ENCODE peak calls at places on chromosome 3, in five cellular contexts. R is HT-29, X is aorta, O is GM04504, D is AG04450. P is an unnamed sample.

GRCh38 chr3:179450901-179451334 is 352 bp downstream of the GNB4 start:
- DNase-seq in R (no peak), X (no peak), O (no peak), D (no peak), P (no peak)

GRCh38 chr3:14508505-14508819 is 31.7 kb downstream of the GRIP2 start:
- DNase-seq in R (no peak), X (no peak), O (no peak), D (no peak), P (no peak)

GRCh38 chr3:14377838-14378169 is 24.6 kb upstream of the SLC6A6 start:
- DNase-seq in R (no peak), X (peak), O (no peak), D (no peak), P (no peak)

GRCh38 chr3:11536132-11536935 is 107.4 kb downstream of the VGLL4 start:
- DNase-seq in R (no peak), X (no peak), O (no peak), D (no peak), P (no peak)

GRCh38 chr3:106206165-106206564 is 337.4 kb upstream of the CBLB start:
- DNase-seq in R (no peak), X (no peak), O (peak), D (no peak), P (no peak)

GRCh38 chr3:54857343-54857742 is 70.5 kb downstream of the LRTM1 start:
- DNase-seq in R (no peak), X (no peak), O (no peak), D (no peak), P (no peak)

GRCh38 chr3:8793242-8793641 is 23.8 kb upstream of the OXTR start:
- DNase-seq in R (no peak), X (no peak), O (peak), D (no peak), P (no peak)

GRCh38 chr3:99509224-99509623 is 129.2 kb upstream of the COL8A1 start:
- DNase-seq in R (no peak), X (no peak), O (no peak), D (peak), P (no peak)

GRCh38 chr3:119497824-119498187 is 541 bp upstream of the TIMMDC1 start:
- DNase-seq in R (peak), X (no peak), O (peak), D (no peak), P (no peak)

GRCh38 chr3:61358364-61358763 is 107.1 kb upstream of the FHIT start:
- DNase-seq in R (no peak), X (peak), O (no peak), D (no peak), P (no peak)

GRCh38 chr3:134320749-134321148 is 53.5 kb downstream of the AMOTL2 start:
- DNase-seq in R (no peak), X (no peak), O (no peak), D (no peak), P (no peak)

GRCh38 chr3:31165399-31165860 is 271.0 kb upstream of the GADL1 start:
- DNase-seq in R (no peak), X (no peak), O (no peak), D (no peak), P (no peak)

GRCh38 chr3:87082806-87083440 is 92.0 kb upstream of the VGLL3 start:
- DNase-seq in R (peak), X (no peak), O (peak), D (peak), P (no peak)

GRCh38 chr3:186997061-186998054 is 67.0 kb downstream of the ST6GAL1 start:
- DNase-seq in R (no peak), X (no peak), O (no peak), D (no peak), P (no peak)

GRCh38 chr3:18660059-18660458 is 234.9 kb upstream of the SATB1 start:
- DNase-seq in R (no peak), X (no peak), O (no peak), D (no peak), P (no peak)